ENCODE peak calls at places on chromosome 12, in six cellular contexts. F is progenitor cell of endocrine pancreas, L is left colon, X is activated gamma-delta T cell treated with Interleukin-2 at 50 U/mL for 16 hours, D is COR-L47, H is AG04449. B is an unnamed sample.

GRCh38 chr12:58814036-58814435 is 106.3 kb downstream of the LRIG3 start:
- DNase-seq in F (no peak), X (no peak), H (no peak), L (no peak), D (no peak), B (no peak)

GRCh38 chr12:47804177-47804576 is 15.5 kb downstream of the HDAC7 start:
- DNase-seq in L (no peak), X (no peak), F (no peak), D (no peak), H (no peak), B (no peak)

GRCh38 chr12:115088995-115089841 is 405.2 kb upstream of the TBX3 start:
- DNase-seq in F (no peak), L (no peak), H (no peak), X (no peak), D (no peak), B (no peak)

GRCh38 chr12:31517994-31518393 is 72.9 kb downstream of the DENND5B start:
- DNase-seq in D (no peak), F (no peak), X (no peak), H (no peak), L (no peak), B (no peak)

GRCh38 chr12:5187136-5187535 is 143.5 kb downstream of the KCNA5 start:
- DNase-seq in X (no peak), L (no peak), D (no peak), F (no peak), H (no peak), B (no peak)

GRCh38 chr12:106425061-106425706 is 67.6 kb downstream of the POLR3B start:
- DNase-seq in X (no peak), F (no peak), L (no peak), D (no peak), H (no peak), B (no peak)

GRCh38 chr12:92629349-92630065 is 73.3 kb upstream of the PLEKHG7 start:
- DNase-seq in H (no peak), F (no peak), L (no peak), D (peak; percentile 48), X (no peak), B (no peak)

GRCh38 chr12:118958520-118958919 is 22.8 kb upstream of the SRRM4 start:
- DNase-seq in F (no peak), L (no peak), X (no peak), H (no peak), D (no peak), B (no peak)

GRCh38 chr12:13205809-13206559 is 9.5 kb downstream of the EMP1 start:
- DNase-seq in F (no peak), L (no peak), D (no peak), H (peak; percentile 85), X (no peak), B (no peak)

GRCh38 chr12:130063866-130064265 is 98.4 kb upstream of the FZD10 start:
- DNase-seq in H (no peak), X (no peak), D (no peak), F (no peak), L (no peak), B (no peak)

GRCh38 chr12:68294246-68294645 is 37.9 kb downstream of the MDM1 start:
- DNase-seq in F (no peak), H (no peak), D (no peak), L (no peak), X (no peak), B (no peak)

GRCh38 chr12:14482361-14482760 is 85.3 kb downstream of the PLBD1 start:
- DNase-seq in F (no peak), D (no peak), H (no peak), L (no peak), X (no peak), B (no peak)

GRCh38 chr12:18689781-18690180 is 48.0 kb downstream of the PLCZ1 start:
- DNase-seq in L (no peak), H (no peak), F (no peak), D (no peak), X (no peak), B (no peak)

GRCh38 chr12:50764861-50765324 is 992 bp downstream of the ATF1 start:
- DNase-seq in H (no peak), F (peak; percentile 12), D (peak; percentile 41), L (peak; percentile 62), X (peak; percentile 33), B (no peak)

GRCh38 chr12:110931315-110931728 is 10.9 kb upstream of the MYL2 start:
- DNase-seq in H (no peak), L (no peak), X (no peak), D (no peak), F (no peak), B (no peak)

GRCh38 chr12:6392499-6392898 is 8.5 kb downstream of the LTBR start:
- DNase-seq in L (peak; percentile 84), F (no peak), X (no peak), H (no peak), D (no peak), B (no peak)

GRCh38 chr12:52366738-52367485 is at the start of gene KRT85:
- DNase-seq in F (no peak), X (no peak), H (no peak), L (no peak), D (no peak), B (no peak)

GRCh38 chr12:93146278-93146939 is 217.3 kb upstream of the EEA1 start:
- DNase-seq in D (no peak), X (no peak), H (no peak), F (no peak), L (no peak), B (no peak)

GRCh38 chr12:28872654-28873268 is 276.3 kb upstream of the FAR2 start:
- DNase-seq in D (no peak), F (peak; percentile 71), L (peak; percentile 16), H (no peak), X (no peak), B (no peak)

GRCh38 chr12:71954861-71955260 is 16.2 kb downstream of the TPH2 start:
- DNase-seq in L (no peak), H (no peak), D (no peak), X (no peak), F (no peak), B (no peak)

GRCh38 chr12:115437061-115437567 is 753.1 kb upstream of the TBX3 start:
- DNase-seq in H (no peak), L (no peak), D (no peak), F (no peak), X (no peak), B (no peak)

GRCh38 chr12:94714378-94714777 is 64.0 kb upstream of the TMCC3 start:
- DNase-seq in L (no peak), H (no peak), D (no peak), F (no peak), X (no peak), B (no peak)

GRCh38 chr12:124453419-124454351 is 113.7 kb downstream of the NCOR2 start:
- DNase-seq in F (no peak), H (no peak), L (peak; percentile 74), D (no peak), X (peak; percentile 85), B (peak; percentile 72)

GRCh38 chr12:71159260-71159659 is 1.5 kb upstream of the TSPAN8 start:
- DNase-seq in F (no peak), X (no peak), H (no peak), D (no peak), L (no peak), B (no peak)

GRCh38 chr12:83016226-83016835 is 329.6 kb downstream of the TMTC2 start:
- DNase-seq in F (no peak), H (peak; percentile 4), D (no peak), L (no peak), X (no peak), B (no peak)

GRCh38 chr12:63440063-63440462 is 228.2 kb downstream of the DPY19L2 start:
- DNase-seq in L (no peak), X (no peak), F (no peak), H (no peak), D (peak; percentile 2), B (no peak)

GRCh38 chr12:66942741-66943465 is 264.0 kb upstream of the GRIP1 start:
- DNase-seq in X (no peak), H (no peak), D (no peak), L (no peak), F (no peak), B (no peak)

B was measured in GM12878.